ENCODE peak calls at places on chromosomes 1 and 21, in five cellular contexts. N, W, U, J and G are unnamed samples.

GRCh38 chr1:167453156-167453555 is 65.2 kb downstream of the CD247 start:
- DNase-seq in N (no peak), W (no peak), U (no peak), J (no peak), G (no peak)

GRCh38 chr1:30950053-30950452 is 41.5 kb upstream of the SDC3 start:
- DNase-seq in N (no peak), W (no peak), U (no peak), J (no peak), G (no peak)

GRCh38 chr21:25569084-25569483 is 38.2 kb downstream of the MRPL39 start:
- DNase-seq in N (no peak), W (no peak), U (no peak), J (no peak), G (no peak)

GRCh38 chr1:13772271-13772670 is 72.3 kb downstream of the PRDM2 start:
- DNase-seq in N (no peak), W (no peak), U (no peak), J (no peak), G (no peak)

GRCh38 chr1:109248797-109249629 is at the start of gene CELSR2:
- DNase-seq in N (no peak), W (no peak), U (no peak), J (peak), G (no peak)

GRCh38 chr1:113074237-113074636 is 1.2 kb downstream of the LRIG2 start:
- DNase-seq in N (no peak), W (no peak), U (no peak), J (no peak), G (no peak)

GRCh38 chr1:2350486-2350885 is 40.9 kb downstream of the MORN1 start:
- DNase-seq in N (no peak), W (no peak), U (no peak), J (no peak), G (no peak)

GRCh38 chr1:242425232-242425631 is 99.3 kb downstream of the PLD5 start:
- DNase-seq in N (no peak), W (no peak), U (no peak), J (no peak), G (no peak)

GRCh38 chr1:43530483-43531452 is at the start of gene PTPRF:
- DNase-seq in N (peak), W (no peak), U (no peak), J (peak), G (no peak)

GRCh38 chr1:212981025-212981495 is 30.7 kb downstream of the VASH2 start:
- DNase-seq in N (no peak), W (no peak), U (no peak), J (peak), G (no peak)

GRCh38 chr1:27119270-27119618 is 35.7 kb downstream of the SLC9A1 start:
- DNase-seq in N (no peak), W (no peak), U (no peak), J (no peak), G (no peak)

GRCh38 chr1:230867903-230868735 is at the start of gene C1orf198:
- DNase-seq in N (peak), W (no peak), U (no peak), J (peak), G (no peak)

GRCh38 chr1:6683434-6683833 is 18.2 kb downstream of the DNAJC11 start:
- DNase-seq in N (no peak), W (no peak), U (no peak), J (no peak), G (no peak)